ENCODE peak calls at places on chromosomes 2 and 18, in six cellular contexts. W, O, I, R, H and L are unnamed samples.

GRCh38 chr18:77131652-77132368 is 773 bp downstream of the MBP start:
- DNase-seq in W (no peak), O (peak), I (peak), R (peak), H (peak), L (no peak)

GRCh38 chr2:217865373-217865772 is 137.4 kb downstream of the TNS1 start:
- DNase-seq in W (no peak), O (no peak), I (no peak), R (no peak), H (no peak), L (no peak)

GRCh38 chr2:219552382-219553167 is 8.7 kb downstream of the TMEM198 start:
- DNase-seq in W (peak), O (peak), I (peak), R (peak), H (peak), L (peak)

GRCh38 chr2:135615404-135615803 is 84.1 kb downstream of the R3HDM1 start:
- DNase-seq in W (no peak), O (no peak), I (no peak), R (no peak), H (no peak), L (no peak)

GRCh38 chr2:128348505-128349065 is 29.9 kb upstream of the HS6ST1 start:
- DNase-seq in W (no peak), O (no peak), I (no peak), R (no peak), H (no peak), L (no peak)

GRCh38 chr2:95296036-95296435 is 1.1 kb upstream of the KCNIP3 start:
- DNase-seq in W (peak), O (no peak), I (no peak), R (no peak), H (no peak), L (no peak)

GRCh38 chr18:27608742-27609141 is 423.6 kb upstream of the CHST9 start:
- DNase-seq in W (no peak), O (peak), I (peak), R (no peak), H (no peak), L (no peak)

GRCh38 chr2:203817147-203817546 is 50.4 kb upstream of the CTLA4 start:
- DNase-seq in W (no peak), O (no peak), I (no peak), R (no peak), H (no peak), L (no peak)

GRCh38 chr18:50194623-50195532 is at the start of gene MYO5B:
- DNase-seq in W (peak), O (peak), I (peak), R (peak), H (peak), L (peak)

GRCh38 chr2:232473467-232473890 is 14.2 kb downstream of the ECEL1 start:
- DNase-seq in W (peak), O (no peak), I (peak), R (no peak), H (no peak), L (no peak)

GRCh38 chr2:27095745-27096651 is 9.4 kb downstream of the KHK start:
- DNase-seq in W (peak), O (peak), I (peak), R (peak), H (peak), L (no peak)

GRCh38 chr2:49903471-49903870 is 749.2 kb upstream of the FSHR start:
- DNase-seq in W (no peak), O (no peak), I (no peak), R (no peak), H (no peak), L (no peak)

GRCh38 chr2:171564463-171564862 is 42.2 kb downstream of the CYBRD1 start:
- DNase-seq in W (no peak), O (no peak), I (peak), R (no peak), H (no peak), L (no peak)

GRCh38 chr2:148730085-148730484 is 85.5 kb downstream of the EPC2 start:
- DNase-seq in W (no peak), O (no peak), I (no peak), R (no peak), H (no peak), L (no peak)

GRCh38 chr2:153589586-153589985 is 111.0 kb upstream of the RPRM start:
- DNase-seq in W (no peak), O (no peak), I (no peak), R (no peak), H (no peak), L (no peak)

GRCh38 chr18:72375628-72376027 is 168.5 kb downstream of the CBLN2 start:
- DNase-seq in W (no peak), O (no peak), I (peak), R (no peak), H (no peak), L (no peak)

GRCh38 chr18:78632111-78632541 is 347.5 kb upstream of the SALL3 start:
- DNase-seq in W (no peak), O (no peak), I (peak), R (no peak), H (no peak), L (no peak)

GRCh38 chr2:7766978-7767565 is 849.9 kb downstream of the RNF144A start:
- DNase-seq in W (no peak), O (no peak), I (no peak), R (no peak), H (no peak), L (no peak)

GRCh38 chr18:51519571-51519970 is 322.1 kb upstream of the MEX3C start:
- DNase-seq in W (no peak), O (no peak), I (peak), R (no peak), H (no peak), L (no peak)

GRCh38 chr2:112010751-112011150 is 44.3 kb upstream of the TMEM87B start:
- DNase-seq in W (no peak), O (no peak), I (peak), R (no peak), H (no peak), L (no peak)

GRCh38 chr2:241592126-241592845 is 33.7 kb downstream of the BOK start:
- DNase-seq in W (no peak), O (no peak), I (no peak), R (no peak), H (no peak), L (no peak)

GRCh38 chr2:26493631-26494030 is 15.7 kb upstream of the OTOF start:
- DNase-seq in W (no peak), O (no peak), I (no peak), R (no peak), H (peak), L (no peak)

GRCh38 chr2:160228141-160228963 is 28.3 kb upstream of the ITGB6 start:
- DNase-seq in W (no peak), O (no peak), I (peak), R (no peak), H (no peak), L (no peak)